ENCODE peak calls at places on chromosomes 2 and 18, in seven cellular contexts. One of them, this sample, is unnamed.

GRCh38 chr2:71682341-71682740 is 229.0 kb downstream of the DYSF start:
- DNase-seq in activated CD4-positive, alpha-beta T cell treated with anti-CD3 and anti-CD28 coated beads, Interleukin-2, amount 50 U/mL, for 1 hour: no peak
- DNase-seq in T47D: no peak
- DNase-seq in H1: no peak
- DNase-seq in NCI-H2081: no peak
- DNase-seq in ovary: peak; percentile 2
- DNase-seq in T-cell: no peak
- DNase-seq in this sample: no peak

GRCh38 chr2:85083092-85083491 is 50.1 kb upstream of the TCF7L1 start:
- DNase-seq in H1: no peak
- DNase-seq in ovary: no peak
- DNase-seq in NCI-H2081: no peak
- DNase-seq in T47D: no peak
- DNase-seq in activated CD4-positive, alpha-beta T cell treated with anti-CD3 and anti-CD28 coated beads, Interleukin-2, amount 50 U/mL, for 1 hour: no peak
- DNase-seq in T-cell: no peak
- DNase-seq in this sample: no peak

GRCh38 chr2:28394331-28394877 is 1.7 kb downstream of the FOSL2 start:
- DNase-seq in activated CD4-positive, alpha-beta T cell treated with anti-CD3 and anti-CD28 coated beads, Interleukin-2, amount 50 U/mL, for 1 hour: no peak
- DNase-seq in T47D: peak; percentile 39
- DNase-seq in ovary: peak; percentile 68
- DNase-seq in H1: no peak
- DNase-seq in NCI-H2081: no peak
- DNase-seq in T-cell: peak; percentile 30
- DNase-seq in this sample: no peak

GRCh38 chr2:83364264-83364663 is 1094.8 kb downstream of the SUCLG1 start:
- DNase-seq in activated CD4-positive, alpha-beta T cell treated with anti-CD3 and anti-CD28 coated beads, Interleukin-2, amount 50 U/mL, for 1 hour: no peak
- DNase-seq in NCI-H2081: no peak
- DNase-seq in T47D: no peak
- DNase-seq in T-cell: no peak
- DNase-seq in H1: no peak
- DNase-seq in ovary: no peak
- DNase-seq in this sample: no peak

GRCh38 chr2:16665746-16666452 is at the start of gene CYRIA:
- DNase-seq in T47D: peak; percentile 21
- DNase-seq in H1: peak; percentile 71
- DNase-seq in ovary: peak; percentile 71
- DNase-seq in T-cell: peak; percentile 43
- DNase-seq in activated CD4-positive, alpha-beta T cell treated with anti-CD3 and anti-CD28 coated beads, Interleukin-2, amount 50 U/mL, for 1 hour: peak; percentile 15
- DNase-seq in NCI-H2081: peak; percentile 35
- DNase-seq in this sample: peak; percentile 30

GRCh38 chr2:19818543-19818942 is 83.2 kb downstream of the TTC32 start:
- DNase-seq in activated CD4-positive, alpha-beta T cell treated with anti-CD3 and anti-CD28 coated beads, Interleukin-2, amount 50 U/mL, for 1 hour: no peak
- DNase-seq in ovary: no peak
- DNase-seq in NCI-H2081: no peak
- DNase-seq in T47D: no peak
- DNase-seq in T-cell: no peak
- DNase-seq in H1: peak; percentile 6
- DNase-seq in this sample: no peak

GRCh38 chr18:26575865-26576217 is 27.5 kb upstream of the KCTD1 start:
- DNase-seq in T47D: peak; percentile 14
- DNase-seq in T-cell: no peak
- DNase-seq in NCI-H2081: no peak
- DNase-seq in H1: no peak
- DNase-seq in ovary: no peak
- DNase-seq in activated CD4-positive, alpha-beta T cell treated with anti-CD3 and anti-CD28 coated beads, Interleukin-2, amount 50 U/mL, for 1 hour: no peak
- DNase-seq in this sample: no peak

GRCh38 chr2:237866119-237866621 is 6.7 kb downstream of the RAMP1 start:
- DNase-seq in NCI-H2081: no peak
- DNase-seq in T-cell: no peak
- DNase-seq in T47D: no peak
- DNase-seq in ovary: no peak
- DNase-seq in H1: no peak
- DNase-seq in activated CD4-positive, alpha-beta T cell treated with anti-CD3 and anti-CD28 coated beads, Interleukin-2, amount 50 U/mL, for 1 hour: no peak
- DNase-seq in this sample: no peak

GRCh38 chr2:162282765-162283425 is 35.6 kb downstream of the IFIH1 start:
- DNase-seq in ovary: no peak
- DNase-seq in T-cell: no peak
- DNase-seq in activated CD4-positive, alpha-beta T cell treated with anti-CD3 and anti-CD28 coated beads, Interleukin-2, amount 50 U/mL, for 1 hour: no peak
- DNase-seq in NCI-H2081: no peak
- DNase-seq in H1: no peak
- DNase-seq in T47D: no peak
- DNase-seq in this sample: no peak

GRCh38 chr18:74311000-74311399 is 4.6 kb upstream of the C18orf63 start:
- DNase-seq in T-cell: no peak
- DNase-seq in H1: no peak
- DNase-seq in activated CD4-positive, alpha-beta T cell treated with anti-CD3 and anti-CD28 coated beads, Interleukin-2, amount 50 U/mL, for 1 hour: no peak
- DNase-seq in T47D: no peak
- DNase-seq in ovary: no peak
- DNase-seq in NCI-H2081: no peak
- DNase-seq in this sample: no peak

GRCh38 chr2:101355561-101356130 is 31.7 kb downstream of the CREG2 start:
- DNase-seq in T47D: no peak
- DNase-seq in T-cell: no peak
- DNase-seq in NCI-H2081: no peak
- DNase-seq in activated CD4-positive, alpha-beta T cell treated with anti-CD3 and anti-CD28 coated beads, Interleukin-2, amount 50 U/mL, for 1 hour: no peak
- DNase-seq in ovary: no peak
- DNase-seq in H1: no peak
- DNase-seq in this sample: no peak

GRCh38 chr2:238093181-238094140 is 6.7 kb upstream of the ESPNL start:
- DNase-seq in H1: peak; percentile 45
- DNase-seq in activated CD4-positive, alpha-beta T cell treated with anti-CD3 and anti-CD28 coated beads, Interleukin-2, amount 50 U/mL, for 1 hour: no peak
- DNase-seq in T-cell: no peak
- DNase-seq in ovary: no peak
- DNase-seq in NCI-H2081: no peak
- DNase-seq in T47D: no peak
- DNase-seq in this sample: no peak

GRCh38 chr18:58054041-58054733 is 10.2 kb downstream of the NEDD4L start:
- DNase-seq in T47D: no peak
- DNase-seq in H1: no peak
- DNase-seq in T-cell: no peak
- DNase-seq in NCI-H2081: no peak
- DNase-seq in activated CD4-positive, alpha-beta T cell treated with anti-CD3 and anti-CD28 coated beads, Interleukin-2, amount 50 U/mL, for 1 hour: no peak
- DNase-seq in ovary: no peak
- DNase-seq in this sample: no peak

GRCh38 chr18:22170421-22171262 is 1.3 kb downstream of the GATA6 start:
- DNase-seq in H1: peak; percentile 71
- DNase-seq in ovary: peak; percentile 81
- DNase-seq in activated CD4-positive, alpha-beta T cell treated with anti-CD3 and anti-CD28 coated beads, Interleukin-2, amount 50 U/mL, for 1 hour: no peak
- DNase-seq in T-cell: no peak
- DNase-seq in T47D: peak; percentile 64
- DNase-seq in NCI-H2081: no peak
- DNase-seq in this sample: no peak

GRCh38 chr2:223092667-223093066 is 40.7 kb downstream of the KCNE4 start:
- DNase-seq in H1: no peak
- DNase-seq in ovary: no peak
- DNase-seq in NCI-H2081: no peak
- DNase-seq in activated CD4-positive, alpha-beta T cell treated with anti-CD3 and anti-CD28 coated beads, Interleukin-2, amount 50 U/mL, for 1 hour: no peak
- DNase-seq in T47D: no peak
- DNase-seq in T-cell: no peak
- DNase-seq in this sample: no peak

GRCh38 chr18:7317804-7318231 is 86.9 kb downstream of the LRRC30 start:
- DNase-seq in T-cell: no peak
- DNase-seq in NCI-H2081: no peak
- DNase-seq in activated CD4-positive, alpha-beta T cell treated with anti-CD3 and anti-CD28 coated beads, Interleukin-2, amount 50 U/mL, for 1 hour: no peak
- DNase-seq in ovary: no peak
- DNase-seq in H1: no peak
- DNase-seq in T47D: no peak
- DNase-seq in this sample: no peak

GRCh38 chr2:20934226-20934625 is 109.6 kb downstream of the APOB start:
- DNase-seq in NCI-H2081: no peak
- DNase-seq in activated CD4-positive, alpha-beta T cell treated with anti-CD3 and anti-CD28 coated beads, Interleukin-2, amount 50 U/mL, for 1 hour: no peak
- DNase-seq in T-cell: no peak
- DNase-seq in T47D: no peak
- DNase-seq in ovary: no peak
- DNase-seq in H1: no peak
- DNase-seq in this sample: no peak

GRCh38 chr2:160406591-160407392 is 86.8 kb downstream of the RBMS1 start:
- DNase-seq in T-cell: peak; percentile 76
- DNase-seq in activated CD4-positive, alpha-beta T cell treated with anti-CD3 and anti-CD28 coated beads, Interleukin-2, amount 50 U/mL, for 1 hour: peak; percentile 69
- DNase-seq in H1: peak; percentile 72
- DNase-seq in T47D: peak; percentile 31
- DNase-seq in NCI-H2081: no peak
- DNase-seq in ovary: peak; percentile 63
- DNase-seq in this sample: peak; percentile 90

GRCh38 chr2:219438453-219438852 is 3.8 kb downstream of the SPEG start:
- DNase-seq in NCI-H2081: no peak
- DNase-seq in ovary: no peak
- DNase-seq in H1: no peak
- DNase-seq in T-cell: no peak
- DNase-seq in T47D: no peak
- DNase-seq in activated CD4-positive, alpha-beta T cell treated with anti-CD3 and anti-CD28 coated beads, Interleukin-2, amount 50 U/mL, for 1 hour: no peak
- DNase-seq in this sample: no peak

GRCh38 chr2:101844055-101844635 is 146.6 kb downstream of the MAP4K4 start:
- DNase-seq in NCI-H2081: no peak
- DNase-seq in T-cell: no peak
- DNase-seq in H1: no peak
- DNase-seq in activated CD4-positive, alpha-beta T cell treated with anti-CD3 and anti-CD28 coated beads, Interleukin-2, amount 50 U/mL, for 1 hour: no peak
- DNase-seq in T47D: no peak
- DNase-seq in ovary: no peak
- DNase-seq in this sample: no peak

GRCh38 chr2:54015809-54016703 is 45.3 kb upstream of the PSME4 start:
- DNase-seq in T-cell: no peak
- DNase-seq in T47D: no peak
- DNase-seq in H1: no peak
- DNase-seq in NCI-H2081: no peak
- DNase-seq in ovary: no peak
- DNase-seq in activated CD4-positive, alpha-beta T cell treated with anti-CD3 and anti-CD28 coated beads, Interleukin-2, amount 50 U/mL, for 1 hour: no peak
- DNase-seq in this sample: no peak

GRCh38 chr2:194383404-194383803 is 1273.6 kb upstream of the SLC39A10 start:
- DNase-seq in activated CD4-positive, alpha-beta T cell treated with anti-CD3 and anti-CD28 coated beads, Interleukin-2, amount 50 U/mL, for 1 hour: no peak
- DNase-seq in T47D: no peak
- DNase-seq in NCI-H2081: no peak
- DNase-seq in ovary: no peak
- DNase-seq in T-cell: no peak
- DNase-seq in H1: no peak
- DNase-seq in this sample: no peak

GRCh38 chr2:137173514-137173913 is 408.2 kb downstream of the THSD7B start:
- DNase-seq in T-cell: no peak
- DNase-seq in NCI-H2081: no peak
- DNase-seq in ovary: no peak
- DNase-seq in T47D: no peak
- DNase-seq in H1: no peak
- DNase-seq in activated CD4-positive, alpha-beta T cell treated with anti-CD3 and anti-CD28 coated beads, Interleukin-2, amount 50 U/mL, for 1 hour: no peak
- DNase-seq in this sample: no peak

GRCh38 chr2:113080134-113080533 is 12.4 kb downstream of the IL1F10 start:
- DNase-seq in activated CD4-positive, alpha-beta T cell treated with anti-CD3 and anti-CD28 coated beads, Interleukin-2, amount 50 U/mL, for 1 hour: peak; percentile 22
- DNase-seq in H1: peak; percentile 89
- DNase-seq in T47D: no peak
- DNase-seq in T-cell: peak; percentile 28
- DNase-seq in NCI-H2081: no peak
- DNase-seq in ovary: no peak
- DNase-seq in this sample: no peak

GRCh38 chr2:84946204-84947009 is 24.6 kb upstream of the KCMF1 start:
- DNase-seq in T47D: no peak
- DNase-seq in T-cell: peak; percentile 10
- DNase-seq in ovary: no peak
- DNase-seq in NCI-H2081: no peak
- DNase-seq in H1: no peak
- DNase-seq in activated CD4-positive, alpha-beta T cell treated with anti-CD3 and anti-CD28 coated beads, Interleukin-2, amount 50 U/mL, for 1 hour: peak; percentile 47
- DNase-seq in this sample: peak; percentile 44

GRCh38 chr2:226798422-226799210 is 1.0 kb downstream of the IRS1 start:
- DNase-seq in ovary: peak; percentile 67
- DNase-seq in H1: peak; percentile 72
- DNase-seq in T-cell: no peak
- DNase-seq in T47D: peak; percentile 45
- DNase-seq in activated CD4-positive, alpha-beta T cell treated with anti-CD3 and anti-CD28 coated beads, Interleukin-2, amount 50 U/mL, for 1 hour: peak; percentile 41
- DNase-seq in NCI-H2081: no peak
- DNase-seq in this sample: peak; percentile 68

GRCh38 chr2:97360202-97360601 is 229.5 kb downstream of the ANKRD36B start:
- DNase-seq in T47D: no peak
- DNase-seq in ovary: no peak
- DNase-seq in T-cell: no peak
- DNase-seq in activated CD4-positive, alpha-beta T cell treated with anti-CD3 and anti-CD28 coated beads, Interleukin-2, amount 50 U/mL, for 1 hour: no peak
- DNase-seq in H1: peak; percentile 45
- DNase-seq in NCI-H2081: no peak
- DNase-seq in this sample: no peak

GRCh38 chr2:205786976-205787375 is 104.7 kb downstream of the NRP2 start:
- DNase-seq in T-cell: no peak
- DNase-seq in ovary: no peak
- DNase-seq in T47D: no peak
- DNase-seq in activated CD4-positive, alpha-beta T cell treated with anti-CD3 and anti-CD28 coated beads, Interleukin-2, amount 50 U/mL, for 1 hour: no peak
- DNase-seq in NCI-H2081: no peak
- DNase-seq in H1: no peak
- DNase-seq in this sample: no peak

GRCh38 chr2:156687715-156688114 is 251.5 kb downstream of the GPD2 start:
- DNase-seq in ovary: no peak
- DNase-seq in NCI-H2081: no peak
- DNase-seq in T47D: no peak
- DNase-seq in H1: no peak
- DNase-seq in activated CD4-positive, alpha-beta T cell treated with anti-CD3 and anti-CD28 coated beads, Interleukin-2, amount 50 U/mL, for 1 hour: no peak
- DNase-seq in T-cell: no peak
- DNase-seq in this sample: no peak

GRCh38 chr2:64404002-64404731 is 49.8 kb upstream of the LGALSL start:
- DNase-seq in T-cell: no peak
- DNase-seq in H1: peak; percentile 76
- DNase-seq in NCI-H2081: peak; percentile 90
- DNase-seq in T47D: no peak
- DNase-seq in activated CD4-positive, alpha-beta T cell treated with anti-CD3 and anti-CD28 coated beads, Interleukin-2, amount 50 U/mL, for 1 hour: no peak
- DNase-seq in ovary: peak; percentile 94
- DNase-seq in this sample: no peak

GRCh38 chr2:99255491-99256318 is at the start of gene LYG2:
- DNase-seq in T47D: no peak
- DNase-seq in ovary: no peak
- DNase-seq in NCI-H2081: no peak
- DNase-seq in H1: no peak
- DNase-seq in T-cell: no peak
- DNase-seq in activated CD4-positive, alpha-beta T cell treated with anti-CD3 and anti-CD28 coated beads, Interleukin-2, amount 50 U/mL, for 1 hour: no peak
- DNase-seq in this sample: no peak

GRCh38 chr2:224359569-224359968 is 42.3 kb downstream of the FAM124B start:
- DNase-seq in activated CD4-positive, alpha-beta T cell treated with anti-CD3 and anti-CD28 coated beads, Interleukin-2, amount 50 U/mL, for 1 hour: no peak
- DNase-seq in T-cell: no peak
- DNase-seq in NCI-H2081: no peak
- DNase-seq in T47D: no peak
- DNase-seq in ovary: no peak
- DNase-seq in H1: peak; percentile 65
- DNase-seq in this sample: no peak

GRCh38 chr2:46257476-46257875 is 39.7 kb upstream of the EPAS1 start:
- DNase-seq in NCI-H2081: peak; percentile 9
- DNase-seq in activated CD4-positive, alpha-beta T cell treated with anti-CD3 and anti-CD28 coated beads, Interleukin-2, amount 50 U/mL, for 1 hour: no peak
- DNase-seq in H1: no peak
- DNase-seq in T-cell: no peak
- DNase-seq in ovary: no peak
- DNase-seq in T47D: no peak
- DNase-seq in this sample: no peak

GRCh38 chr2:96822786-96823185 is 6.7 kb downstream of the CNNM3 start:
- DNase-seq in ovary: no peak
- DNase-seq in activated CD4-positive, alpha-beta T cell treated with anti-CD3 and anti-CD28 coated beads, Interleukin-2, amount 50 U/mL, for 1 hour: no peak
- DNase-seq in T-cell: no peak
- DNase-seq in T47D: no peak
- DNase-seq in NCI-H2081: no peak
- DNase-seq in H1: no peak
- DNase-seq in this sample: no peak

GRCh38 chr2:128416366-128416765 is 97.7 kb upstream of the HS6ST1 start:
- DNase-seq in H1: peak; percentile 46
- DNase-seq in NCI-H2081: no peak
- DNase-seq in activated CD4-positive, alpha-beta T cell treated with anti-CD3 and anti-CD28 coated beads, Interleukin-2, amount 50 U/mL, for 1 hour: no peak
- DNase-seq in ovary: no peak
- DNase-seq in T-cell: no peak
- DNase-seq in T47D: no peak
- DNase-seq in this sample: no peak

GRCh38 chr2:6872412-6872811 is 5.2 kb upstream of the RSAD2 start:
- DNase-seq in H1: no peak
- DNase-seq in T47D: no peak
- DNase-seq in ovary: no peak
- DNase-seq in activated CD4-positive, alpha-beta T cell treated with anti-CD3 and anti-CD28 coated beads, Interleukin-2, amount 50 U/mL, for 1 hour: no peak
- DNase-seq in NCI-H2081: no peak
- DNase-seq in T-cell: no peak
- DNase-seq in this sample: no peak

GRCh38 chr18:3044931-3045698 is 32.2 kb upstream of the LPIN2 start:
- DNase-seq in H1: no peak
- DNase-seq in T-cell: no peak
- DNase-seq in activated CD4-positive, alpha-beta T cell treated with anti-CD3 and anti-CD28 coated beads, Interleukin-2, amount 50 U/mL, for 1 hour: no peak
- DNase-seq in ovary: no peak
- DNase-seq in T47D: no peak
- DNase-seq in NCI-H2081: no peak
- DNase-seq in this sample: no peak

GRCh38 chr2:132691556-132691955 is 21.6 kb upstream of the LYPD1 start:
- DNase-seq in ovary: no peak
- DNase-seq in H1: no peak
- DNase-seq in T47D: no peak
- DNase-seq in activated CD4-positive, alpha-beta T cell treated with anti-CD3 and anti-CD28 coated beads, Interleukin-2, amount 50 U/mL, for 1 hour: no peak
- DNase-seq in NCI-H2081: no peak
- DNase-seq in T-cell: no peak
- DNase-seq in this sample: no peak

This sample was measured in CD8-positive, alpha-beta memory T cell.